ENCODE peak calls at places on chromosome 12, in ten cellular contexts. L, K, A, D, X, U, G, M, F and Q are unnamed samples.

GRCh38 chr12:96210376-96211055 is 16.3 kb downstream of the ELK3 start:
- DNase-seq in L (peak), K (peak), A (no peak), D (no peak), X (no peak), U (no peak), G (no peak), M (no peak), F (no peak), Q (no peak)

GRCh38 chr12:55044135-55044534 is 24.4 kb downstream of the NEUROD4 start:
- DNase-seq in L (no peak), K (no peak), A (no peak), D (no peak), X (no peak), U (no peak), G (no peak), M (no peak), F (no peak), Q (no peak)

GRCh38 chr12:104505095-104505819 is 48.5 kb downstream of the CHST11 start:
- DNase-seq in L (no peak), K (no peak), A (no peak), D (no peak), X (no peak), U (no peak), G (no peak), M (no peak), F (no peak), Q (no peak)

GRCh38 chr12:21656931-21657335 is 709 bp downstream of the LDHB start:
- DNase-seq in L (peak), K (no peak), A (peak), D (peak), X (peak), U (peak), G (peak), M (peak), F (peak), Q (no peak)

GRCh38 chr12:53842686-53843085 is 90.9 kb upstream of the CISTR start:
- DNase-seq in L (no peak), K (no peak), A (no peak), D (no peak), X (no peak), U (no peak), G (no peak), M (no peak), F (no peak), Q (no peak)

GRCh38 chr12:88242161-88242925 is 100.2 kb downstream of the TMTC3 start:
- DNase-seq in L (peak), K (no peak), A (no peak), D (peak), X (peak), U (peak), G (no peak), M (no peak), F (peak), Q (peak)

GRCh38 chr12:50786498-50787231 is 22.8 kb downstream of the ATF1 start:
- DNase-seq in L (peak), K (no peak), A (no peak), D (peak), X (peak), U (peak), G (no peak), M (no peak), F (peak), Q (peak)

GRCh38 chr12:20058068-20058467 is 310.3 kb upstream of the PDE3A start:
- DNase-seq in L (peak), K (no peak), A (no peak), D (no peak), X (no peak), U (no peak), G (no peak), M (no peak), F (no peak), Q (no peak)

GRCh38 chr12:112858776-112859175 is 48.0 kb upstream of the OAS1 start:
- DNase-seq in L (no peak), K (no peak), A (no peak), D (no peak), X (no peak), U (no peak), G (no peak), M (no peak), F (no peak), Q (no peak)

GRCh38 chr12:106123551-106123991 is 15.2 kb downstream of the NUAK1 start:
- DNase-seq in L (no peak), K (no peak), A (no peak), D (no peak), X (no peak), U (peak), G (no peak), M (no peak), F (peak), Q (no peak)

GRCh38 chr12:54040148-54040494 is 7.3 kb downstream of the HOXC5 start:
- DNase-seq in L (no peak), K (no peak), A (no peak), D (no peak), X (no peak), U (no peak), G (peak), M (peak), F (no peak), Q (no peak)

GRCh38 chr12:93896427-93896826 is 219.3 kb downstream of the CRADD start:
- DNase-seq in L (no peak), K (no peak), A (no peak), D (no peak), X (no peak), U (no peak), G (no peak), M (no peak), F (no peak), Q (no peak)

GRCh38 chr12:12559699-12560296 is 2.9 kb downstream of the DUSP16 start:
- DNase-seq in L (no peak), K (no peak), A (no peak), D (no peak), X (no peak), U (no peak), G (no peak), M (no peak), F (no peak), Q (no peak)

GRCh38 chr12:12979731-12980259 is 20.3 kb downstream of the HEBP1 start:
- DNase-seq in L (peak), K (no peak), A (no peak), D (no peak), X (peak), U (peak), G (no peak), M (no peak), F (peak), Q (peak)

GRCh38 chr12:29662737-29663323 is 120.9 kb downstream of the TMTC1 start:
- DNase-seq in L (no peak), K (no peak), A (no peak), D (no peak), X (no peak), U (no peak), G (no peak), M (no peak), F (no peak), Q (no peak)

GRCh38 chr12:104219908-104220404 is 4.4 kb downstream of the TXNRD1 start:
- DNase-seq in L (peak), K (no peak), A (no peak), D (peak), X (peak), U (peak), G (no peak), M (peak), F (peak), Q (peak)

GRCh38 chr12:54684636-54685630 is 36.8 kb upstream of the DCD start:
- DNase-seq in L (no peak), K (no peak), A (no peak), D (no peak), X (no peak), U (no peak), G (no peak), M (no peak), F (no peak), Q (no peak)

GRCh38 chr12:54258286-54258685 is 21.6 kb downstream of the CBX5 start:
- DNase-seq in L (peak), K (no peak), A (no peak), D (no peak), X (no peak), U (no peak), G (no peak), M (no peak), F (peak), Q (no peak)

DNA sequence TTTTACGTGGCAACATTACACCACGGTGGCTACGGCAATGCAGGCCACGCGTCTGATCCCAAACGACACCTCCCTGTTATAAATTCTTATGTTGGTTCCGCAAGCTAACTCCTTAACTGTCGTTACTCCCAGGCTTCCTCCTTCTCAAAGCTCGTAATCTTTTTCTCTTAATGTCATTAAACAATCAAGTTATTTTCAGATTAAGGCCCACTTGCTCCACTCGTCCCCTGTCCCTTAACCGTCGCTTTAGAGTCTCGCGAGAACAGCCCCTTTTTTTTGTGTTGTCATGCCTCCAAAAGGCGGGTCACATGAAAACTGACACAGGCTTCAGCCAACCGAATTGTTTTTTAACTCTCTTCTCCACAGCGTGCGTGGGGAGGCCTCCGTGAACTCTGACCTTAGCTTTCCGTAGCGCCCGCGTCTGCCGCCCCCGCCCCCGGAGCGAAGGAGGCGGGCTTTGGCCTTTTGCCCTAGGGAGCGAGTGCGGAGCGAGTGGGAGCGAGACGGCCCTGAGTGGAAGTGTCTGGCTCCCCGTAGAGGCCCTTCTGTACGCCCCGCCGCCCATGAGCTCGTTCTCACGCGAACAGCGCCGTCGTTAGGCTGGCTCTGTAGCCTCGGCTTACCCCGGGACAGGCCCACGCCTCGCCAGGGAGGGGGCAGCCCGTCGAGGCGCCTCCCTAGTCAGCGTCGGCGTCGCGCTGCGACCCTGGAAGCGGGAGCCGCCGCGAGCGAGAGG is at the start of gene CAND1:
- DNase-seq in L (peak), K (peak), A (peak), D (peak), X (peak), U (peak), G (peak), M (peak), F (peak), Q (peak)
- TF ChIP-seq CTCF in L (no peak), K (no peak), A (no peak), D (no peak), X (peak), U (no peak), G (no peak), M (peak), F (peak), Q (peak)

DNA sequence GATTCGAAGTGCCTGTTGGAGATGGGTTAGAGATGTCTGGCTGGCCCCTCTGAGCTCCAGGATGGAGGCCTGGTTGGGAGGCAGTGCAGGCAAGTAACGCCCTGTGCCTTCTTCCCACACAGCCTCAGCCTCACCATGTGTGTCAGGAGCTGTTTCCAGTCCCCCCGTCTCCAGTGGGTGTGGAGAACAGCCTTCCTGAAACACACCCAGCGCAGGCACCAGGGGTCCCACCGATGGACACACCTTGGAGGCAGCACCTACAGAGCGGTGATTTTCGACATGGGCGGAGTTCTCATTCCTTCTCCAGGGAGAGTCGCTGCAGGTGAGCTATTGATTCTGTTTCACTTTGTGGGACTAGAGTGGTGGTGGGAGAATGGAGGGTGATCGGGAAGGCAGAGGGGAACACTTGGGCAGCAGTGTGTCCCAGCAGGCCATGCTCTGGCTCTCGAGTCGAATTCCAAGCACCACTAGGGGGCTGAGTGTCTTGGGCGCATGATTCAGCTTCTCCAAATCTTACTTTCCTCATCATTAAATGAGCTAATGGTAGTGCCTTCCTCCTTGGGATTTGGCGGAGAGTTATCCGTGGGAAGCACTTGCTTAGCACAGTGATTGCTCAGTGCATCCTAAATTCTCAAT is 6.8 kb downstream of the ACAD10 start:
- DNase-seq in L (peak), K (no peak), A (no peak), D (no peak), X (no peak), U (no peak), G (no peak), M (peak), F (peak), Q (no peak)
- TF ChIP-seq CTCF in L (peak), K (no peak), A (peak), D (peak), X (peak), U (no peak), G (no peak), M (peak), F (peak), Q (peak)

DNA sequence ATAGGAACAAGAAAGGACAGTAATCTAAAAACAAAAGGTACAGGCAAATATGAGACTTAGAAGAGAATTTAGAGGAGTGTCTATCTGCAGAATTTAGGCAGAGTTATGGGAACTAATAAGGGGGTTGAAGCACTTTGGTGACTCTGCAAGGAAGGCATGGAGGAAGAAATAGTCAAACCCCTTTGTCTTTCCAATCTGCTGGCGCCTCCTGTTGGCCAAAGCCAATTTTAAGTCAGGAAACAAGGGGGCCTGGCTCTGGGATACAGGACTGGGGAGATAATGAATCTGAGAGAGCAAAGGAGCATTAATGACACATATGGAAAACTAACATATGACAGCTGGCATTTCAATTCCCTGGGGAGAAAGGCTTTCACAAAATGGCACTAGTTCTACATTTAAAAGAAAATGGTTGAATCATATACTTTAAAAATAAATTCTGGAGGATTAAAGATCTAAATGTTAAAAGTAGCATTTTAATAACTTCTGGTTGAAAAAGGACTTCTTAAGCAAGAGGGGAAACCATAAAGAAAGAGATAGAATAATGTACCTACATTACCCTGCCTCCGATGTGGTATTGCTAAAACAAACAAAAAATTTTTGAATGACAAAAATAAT is 48.5 kb upstream of the CSRP2 start:
- DNase-seq in L (peak), K (no peak), A (peak), D (peak), X (no peak), U (peak), G (peak), M (peak), F (peak), Q (no peak)
- TF ChIP-seq CTCF in L (peak), K (no peak), A (peak), D (peak), X (peak), U (peak), G (peak), M (peak), F (peak), Q (peak)

DNA sequence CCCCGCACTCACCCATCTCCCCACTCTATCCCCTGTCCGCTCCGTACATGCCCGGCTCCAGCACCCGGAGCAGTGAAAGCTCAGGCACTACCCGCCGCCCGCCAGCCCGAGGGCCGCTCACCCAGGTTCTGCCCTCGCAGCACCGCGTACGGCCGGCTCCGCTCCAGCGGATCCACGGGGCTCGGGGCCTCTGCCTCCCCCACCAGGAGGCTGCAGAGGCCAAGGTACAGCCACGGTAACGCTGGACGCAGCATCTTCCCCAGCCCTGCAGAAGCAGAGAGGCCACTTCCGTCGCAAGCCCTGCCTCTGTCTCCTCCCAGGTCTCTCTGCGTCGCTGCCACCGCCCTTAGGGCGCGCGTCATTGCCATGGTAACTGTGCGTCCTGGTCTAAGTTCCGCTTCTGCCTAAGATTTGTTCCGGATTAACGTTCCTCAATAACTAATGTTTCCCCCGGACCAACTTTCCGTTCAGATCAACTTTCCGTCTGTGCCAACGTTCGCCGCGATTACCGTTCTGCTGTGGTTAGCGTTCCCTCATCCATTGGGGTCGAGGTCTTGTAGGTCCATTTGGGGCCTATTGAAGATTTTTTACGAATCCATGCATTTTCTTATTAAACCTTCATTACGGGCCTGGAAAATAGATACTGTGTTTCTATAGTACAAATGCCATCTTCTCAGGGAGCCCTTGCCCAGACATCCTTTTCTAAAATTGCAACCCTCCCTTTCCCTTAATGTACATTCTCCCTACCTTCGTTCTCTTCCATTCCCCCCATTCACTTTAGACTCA is at the start of gene C12orf76:
- DNase-seq in L (peak), K (peak), A (peak), D (peak), X (peak), U (peak), G (peak), M (peak), F (peak), Q (peak)
- TF ChIP-seq CTCF in L (no peak), K (no peak), A (no peak), D (no peak), X (no peak), U (no peak), G (no peak), M (peak), F (peak), Q (no peak)

GRCh38 chr12:82896979-82897378 is 210.3 kb downstream of the TMTC2 start:
- DNase-seq in L (peak), K (no peak), A (no peak), D (peak), X (no peak), U (no peak), G (no peak), M (no peak), F (no peak), Q (peak)
- TF ChIP-seq CTCF in L (no peak), K (no peak), A (no peak), D (no peak), X (no peak), U (no peak), G (no peak), M (no peak), F (no peak), Q (peak)

DNA sequence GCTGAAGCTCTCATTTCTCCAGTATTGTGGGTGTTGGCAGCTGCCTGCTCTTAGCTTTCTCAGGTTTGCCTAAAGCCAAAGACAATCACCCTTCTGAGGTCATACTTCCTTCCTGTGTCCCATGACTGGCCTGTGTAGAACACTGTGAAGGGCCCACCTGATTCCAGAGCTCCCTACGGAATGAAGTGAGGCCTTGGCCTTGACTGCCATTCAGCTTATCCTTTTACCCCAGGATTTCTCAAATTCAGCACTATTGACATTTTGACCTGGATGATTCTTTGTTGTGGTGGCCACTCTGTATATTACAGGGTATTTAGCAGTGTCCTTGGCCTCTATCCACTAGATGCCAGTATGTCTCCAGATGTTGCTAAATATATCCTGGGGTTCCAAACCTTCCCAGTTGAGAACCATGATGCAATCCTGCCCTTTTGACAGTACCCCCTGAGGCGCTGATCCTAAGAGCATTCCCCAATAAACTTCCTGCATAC is 112.3 kb upstream of the KRR1 start:
- DNase-seq in L (peak), K (no peak), A (no peak), D (peak), X (no peak), U (peak), G (no peak), M (no peak), F (peak), Q (no peak)
- TF ChIP-seq CTCF in L (peak), K (no peak), A (peak), D (peak), X (peak), U (no peak), G (no peak), M (peak), F (peak), Q (peak)